ENCODE peak calls at places on chromosome 14, in five cellular contexts. One of them, this sample, is unnamed.
A peak's percentile ranks its signal among the peaks of the same experiment; 100 is the strongest.

GRCh38 chr14:97791906-97792305 is 994.7 kb downstream of the VRK1 start:
- DNase-seq in transverse colon: no peak
- DNase-seq in astrocyte: no peak
- DNase-seq in mammary epithelial cell: no peak
- DNase-seq in BE2C: no peak
- DNase-seq in this sample: no peak

GRCh38 chr14:30191639-30192279 is 264.1 kb upstream of the PRKD1 start:
- DNase-seq in transverse colon: no peak
- DNase-seq in BE2C: no peak
- DNase-seq in mammary epithelial cell: no peak
- DNase-seq in astrocyte: no peak
- DNase-seq in this sample: no peak

GRCh38 chr14:100871234-100872186 is 32.0 kb downstream of the RTL1 start:
- DNase-seq in mammary epithelial cell: peak; percentile 11
- DNase-seq in transverse colon: no peak
- DNase-seq in BE2C: peak; percentile 19
- DNase-seq in astrocyte: peak; percentile 35
- DNase-seq in this sample: no peak

GRCh38 chr14:31968107-31968810 is 108.8 kb upstream of the ARHGAP5 start:
- DNase-seq in mammary epithelial cell: peak; percentile 88
- DNase-seq in astrocyte: peak; percentile 74
- DNase-seq in BE2C: no peak
- DNase-seq in transverse colon: no peak
- DNase-seq in this sample: no peak

GRCh38 chr14:101197595-101198397 is 294.3 kb upstream of the RTL1 start:
- DNase-seq in astrocyte: no peak
- DNase-seq in mammary epithelial cell: no peak
- DNase-seq in transverse colon: no peak
- DNase-seq in BE2C: no peak
- DNase-seq in this sample: peak; percentile 24

GRCh38 chr14:92516966-92517350 is 3.4 kb downstream of the RIN3 start:
- DNase-seq in transverse colon: no peak
- DNase-seq in BE2C: no peak
- DNase-seq in astrocyte: no peak
- DNase-seq in mammary epithelial cell: no peak
- DNase-seq in this sample: no peak

GRCh38 chr14:30005114-30005698 is 77.6 kb upstream of the PRKD1 start:
- DNase-seq in mammary epithelial cell: peak; percentile 21
- DNase-seq in BE2C: no peak
- DNase-seq in astrocyte: peak; percentile 51
- DNase-seq in transverse colon: no peak
- DNase-seq in this sample: no peak

GRCh38 chr14:64773046-64773445 is 68.8 kb downstream of the PLEKHG3 start:
- DNase-seq in BE2C: no peak
- DNase-seq in transverse colon: no peak
- DNase-seq in mammary epithelial cell: no peak
- DNase-seq in astrocyte: no peak
- DNase-seq in this sample: no peak

GRCh38 chr14:23665302-23666016 is 29.3 kb downstream of the DHRS2 start:
- DNase-seq in BE2C: no peak
- DNase-seq in transverse colon: no peak
- DNase-seq in mammary epithelial cell: no peak
- DNase-seq in astrocyte: no peak
- DNase-seq in this sample: no peak

GRCh38 chr14:50055461-50056228 is 60.7 kb downstream of the VCPKMT start:
- DNase-seq in mammary epithelial cell: no peak
- DNase-seq in transverse colon: no peak
- DNase-seq in astrocyte: no peak
- DNase-seq in BE2C: no peak
- DNase-seq in this sample: no peak

GRCh38 chr14:81205639-81206038 is 15.1 kb downstream of the GTF2A1 start:
- DNase-seq in BE2C: no peak
- DNase-seq in transverse colon: no peak
- DNase-seq in astrocyte: no peak
- DNase-seq in mammary epithelial cell: no peak
- DNase-seq in this sample: no peak

GRCh38 chr14:59454131-59454530 is 11.0 kb downstream of the GPR135 start:
- DNase-seq in transverse colon: no peak
- DNase-seq in BE2C: no peak
- DNase-seq in mammary epithelial cell: peak; percentile 85
- DNase-seq in astrocyte: peak; percentile 98
- DNase-seq in this sample: no peak

GRCh38 chr14:52473557-52473956 is 78.7 kb downstream of the TXNDC16 start:
- DNase-seq in mammary epithelial cell: peak; percentile 31
- DNase-seq in transverse colon: no peak
- DNase-seq in astrocyte: peak; percentile 17
- DNase-seq in BE2C: no peak
- DNase-seq in this sample: no peak

GRCh38 chr14:24179961-24180726 is 8.3 kb downstream of the REC8 start:
- DNase-seq in transverse colon: no peak
- DNase-seq in mammary epithelial cell: peak; percentile 51
- DNase-seq in astrocyte: peak; percentile 88
- DNase-seq in BE2C: no peak
- DNase-seq in this sample: no peak

GRCh38 chr14:96461950-96462798 is 40.0 kb upstream of the PAPOLA start:
- DNase-seq in astrocyte: no peak
- DNase-seq in transverse colon: peak; percentile 37
- DNase-seq in BE2C: no peak
- DNase-seq in mammary epithelial cell: no peak
- DNase-seq in this sample: peak; percentile 79

GRCh38 chr14:58133739-58134138 is 18.3 kb downstream of the ARMH4 start:
- DNase-seq in BE2C: no peak
- DNase-seq in astrocyte: peak; percentile 83
- DNase-seq in transverse colon: no peak
- DNase-seq in mammary epithelial cell: peak; percentile 67
- DNase-seq in this sample: no peak

GRCh38 chr14:31025335-31026075 is at the start of gene AP4S1:
- DNase-seq in astrocyte: no peak
- DNase-seq in transverse colon: peak; percentile 55
- DNase-seq in mammary epithelial cell: peak; percentile 20
- DNase-seq in BE2C: peak; percentile 63
- DNase-seq in this sample: peak; percentile 85

GRCh38 chr14:44149597-44149996 is 357.5 kb downstream of the FSCB start:
- DNase-seq in astrocyte: no peak
- DNase-seq in mammary epithelial cell: peak; percentile 28
- DNase-seq in transverse colon: no peak
- DNase-seq in BE2C: peak; percentile 8
- DNase-seq in this sample: peak; percentile 92

GRCh38 chr14:57382283-57382682 is 8.1 kb upstream of the NAA30 start:
- DNase-seq in astrocyte: peak; percentile 80
- DNase-seq in transverse colon: no peak
- DNase-seq in BE2C: no peak
- DNase-seq in mammary epithelial cell: peak; percentile 81
- DNase-seq in this sample: no peak

GRCh38 chr14:74973003-74973614 is 17.7 kb upstream of the PGF start:
- DNase-seq in mammary epithelial cell: no peak
- DNase-seq in astrocyte: peak; percentile 35
- DNase-seq in BE2C: no peak
- DNase-seq in transverse colon: peak; percentile 28
- DNase-seq in this sample: peak; percentile 66

GRCh38 chr14:30656190-30656632 is 34.1 kb downstream of the SCFD1 start:
- DNase-seq in astrocyte: peak; percentile 7
- DNase-seq in transverse colon: peak; percentile 25
- DNase-seq in BE2C: peak; percentile 36
- DNase-seq in mammary epithelial cell: peak; percentile 8
- DNase-seq in this sample: peak; percentile 71

GRCh38 chr14:89750909-89751502 is 203.5 kb downstream of the EFCAB11 start:
- DNase-seq in BE2C: no peak
- DNase-seq in astrocyte: no peak
- DNase-seq in mammary epithelial cell: no peak
- DNase-seq in transverse colon: no peak
- DNase-seq in this sample: no peak

GRCh38 chr14:102351023-102351422 is 11.7 kb downstream of the CINP start:
- DNase-seq in astrocyte: no peak
- DNase-seq in mammary epithelial cell: no peak
- DNase-seq in transverse colon: no peak
- DNase-seq in BE2C: no peak
- DNase-seq in this sample: no peak

GRCh38 chr14:102348376-102348775 is 14.3 kb downstream of the CINP start:
- DNase-seq in mammary epithelial cell: no peak
- DNase-seq in BE2C: no peak
- DNase-seq in transverse colon: no peak
- DNase-seq in astrocyte: no peak
- DNase-seq in this sample: no peak

GRCh38 chr14:102352213-102352612 is 10.5 kb downstream of the CINP start:
- DNase-seq in astrocyte: no peak
- DNase-seq in BE2C: no peak
- DNase-seq in transverse colon: no peak
- DNase-seq in mammary epithelial cell: no peak
- DNase-seq in this sample: no peak

GRCh38 chr14:102356280-102356679 is 6.4 kb downstream of the CINP start:
- DNase-seq in transverse colon: no peak
- DNase-seq in astrocyte: no peak
- DNase-seq in BE2C: no peak
- DNase-seq in mammary epithelial cell: no peak
- DNase-seq in this sample: no peak

DNA sequence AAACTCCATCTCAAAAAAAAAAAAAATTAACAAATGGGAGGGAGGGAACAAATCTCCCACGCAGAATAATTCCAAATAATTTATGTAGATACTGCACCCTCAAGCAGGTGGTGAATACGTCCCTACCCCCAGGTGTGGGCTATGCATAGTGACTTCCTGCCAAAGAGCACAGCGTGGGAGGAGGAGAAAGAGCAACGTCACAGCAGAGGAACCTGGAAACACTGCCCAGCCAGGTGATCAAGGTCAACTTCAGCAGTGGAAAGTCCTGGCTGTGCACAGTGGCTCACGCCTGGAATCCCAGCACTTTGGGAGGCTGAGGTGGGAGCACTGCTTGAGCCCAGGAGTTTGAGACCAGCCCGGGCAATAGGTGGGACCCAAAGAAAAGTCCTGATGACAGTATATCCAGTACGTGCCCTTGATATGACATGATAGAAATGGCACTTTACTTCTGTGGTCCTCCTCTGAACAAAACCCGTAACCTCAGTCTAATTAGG is 9.5 kb downstream of the CINP start:
- DNase-seq in astrocyte: no peak
- DNase-seq in mammary epithelial cell: no peak
- DNase-seq in transverse colon: no peak
- DNase-seq in BE2C: no peak
- DNase-seq in this sample: no peak
- H3K36me3 ChIP-seq in astrocyte: peaks cover 25% of the 10 kb centered on the region
- H3K36me3 ChIP-seq in mammary epithelial cell: peaks cover 14% of the 10 kb centered on the region
- H3K36me3 ChIP-seq in transverse colon: peaks cover 53% of the 10 kb centered on the region
- H3K36me3 ChIP-seq in BE2C: peaks cover 52% of the 10 kb centered on the region
- H3K36me3 ChIP-seq in this sample: peaks cover 60% of the 10 kb centered on the region

GRCh38 chr14:54759982-54760585 is 142.5 kb downstream of the GCH1 start:
- DNase-seq in transverse colon: no peak
- DNase-seq in BE2C: no peak
- DNase-seq in mammary epithelial cell: no peak
- DNase-seq in astrocyte: no peak
- DNase-seq in this sample: no peak
- H3K36me3 ChIP-seq in transverse colon: no peaks in the 10 kb centered on the region
- H3K36me3 ChIP-seq in BE2C: no peaks in the 10 kb centered on the region
- H3K36me3 ChIP-seq in mammary epithelial cell: peaks cover 8% of the 10 kb centered on the region
- H3K36me3 ChIP-seq in astrocyte: peaks cover 22% of the 10 kb centered on the region
- H3K36me3 ChIP-seq in this sample: no peaks in the 10 kb centered on the region

GRCh38 chr14:68792022-68792829 is 641 bp downstream of the ZFP36L1 start:
- DNase-seq in transverse colon: no peak
- DNase-seq in mammary epithelial cell: peak; percentile 30
- DNase-seq in astrocyte: no peak
- DNase-seq in BE2C: no peak
- DNase-seq in this sample: peak; percentile 67
- H3K36me3 ChIP-seq in transverse colon: peaks cover 25% of the 10 kb centered on the region
- H3K36me3 ChIP-seq in mammary epithelial cell: peaks cover 25% of the 10 kb centered on the region
- H3K36me3 ChIP-seq in astrocyte: peaks cover 12% of the 10 kb centered on the region
- H3K36me3 ChIP-seq in BE2C: no peaks in the 10 kb centered on the region
- H3K36me3 ChIP-seq in this sample: peaks cover 29% of the 10 kb centered on the region

GRCh38 chr14:94077111-94077821 is 3.7 kb downstream of the DDX24 start:
- DNase-seq in mammary epithelial cell: no peak
- DNase-seq in transverse colon: no peak
- DNase-seq in BE2C: no peak
- DNase-seq in astrocyte: no peak
- DNase-seq in this sample: no peak

GRCh38 chr14:94079891-94080605 is 954 bp downstream of the DDX24 start:
- DNase-seq in mammary epithelial cell: no peak
- DNase-seq in transverse colon: no peak
- DNase-seq in astrocyte: peak; percentile 44
- DNase-seq in BE2C: no peak
- DNase-seq in this sample: no peak

GRCh38 chr14:94080606-94081385 is at the start of the genes DDX24 and IFI27L1:
- DNase-seq in mammary epithelial cell: peak; percentile 95
- DNase-seq in astrocyte: peak; percentile 85
- DNase-seq in BE2C: peak; percentile 96
- DNase-seq in transverse colon: peak; percentile 98
- DNase-seq in this sample: peak; percentile 98

GRCh38 chr14:94075008-94075407 is 6.0 kb downstream of the DDX24 start:
- DNase-seq in mammary epithelial cell: no peak
- DNase-seq in transverse colon: no peak
- DNase-seq in astrocyte: no peak
- DNase-seq in BE2C: no peak
- DNase-seq in this sample: no peak

DNA sequence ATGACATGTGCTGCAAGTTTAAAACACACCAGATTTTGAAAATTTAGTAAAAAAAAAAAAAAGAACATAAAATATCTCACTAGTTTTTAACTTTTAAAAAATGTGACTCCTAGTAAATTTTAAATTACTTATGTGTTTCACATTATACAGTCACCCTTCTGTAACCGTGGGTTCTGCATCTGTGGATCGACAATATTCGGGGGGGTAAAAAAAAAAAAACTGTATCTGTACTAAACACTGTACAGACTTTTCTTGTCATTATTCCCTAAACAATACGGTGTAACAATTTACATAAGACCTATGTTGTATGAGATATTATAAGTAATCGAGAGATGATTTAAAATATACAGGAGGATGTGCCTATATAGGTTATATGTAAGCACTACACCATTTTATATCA is 3.2 kb downstream of the DDX24 start:
- DNase-seq in BE2C: no peak
- DNase-seq in mammary epithelial cell: no peak
- DNase-seq in transverse colon: no peak
- DNase-seq in astrocyte: no peak
- DNase-seq in this sample: no peak
- H3K36me3 ChIP-seq in BE2C: peaks cover 36% of the 10 kb centered on the region
- H3K36me3 ChIP-seq in mammary epithelial cell: peaks cover 10% of the 10 kb centered on the region
- H3K36me3 ChIP-seq in transverse colon: peaks cover 10% of the 10 kb centered on the region
- H3K36me3 ChIP-seq in astrocyte: peaks cover 11% of the 10 kb centered on the region
- H3K36me3 ChIP-seq in this sample: peaks cover 36% of the 10 kb centered on the region

GRCh38 chr14:103485504-103485903 is 37.1 kb downstream of the CKB start:
- DNase-seq in transverse colon: no peak
- DNase-seq in mammary epithelial cell: no peak
- DNase-seq in astrocyte: no peak
- DNase-seq in BE2C: no peak
- DNase-seq in this sample: no peak
- H3K36me3 ChIP-seq in transverse colon: peaks cover 21% of the 10 kb centered on the region
- H3K36me3 ChIP-seq in mammary epithelial cell: peaks cover 31% of the 10 kb centered on the region
- H3K36me3 ChIP-seq in astrocyte: peaks cover 20% of the 10 kb centered on the region
- H3K36me3 ChIP-seq in BE2C: peaks cover 56% of the 10 kb centered on the region
- H3K36me3 ChIP-seq in this sample: peaks cover 68% of the 10 kb centered on the region

GRCh38 chr14:22296722-22297121 is 292.3 kb downstream of the DAD1 start:
- DNase-seq in transverse colon: no peak
- DNase-seq in astrocyte: peak; percentile 88
- DNase-seq in BE2C: no peak
- DNase-seq in mammary epithelial cell: peak; percentile 56
- DNase-seq in this sample: no peak
- H3K36me3 ChIP-seq in transverse colon: no peaks in the 10 kb centered on the region
- H3K36me3 ChIP-seq in astrocyte: no peaks in the 10 kb centered on the region
- H3K36me3 ChIP-seq in BE2C: no peaks in the 10 kb centered on the region
- H3K36me3 ChIP-seq in mammary epithelial cell: no peaks in the 10 kb centered on the region
- H3K36me3 ChIP-seq in this sample: no peaks in the 10 kb centered on the region

This sample was measured in endodermal cell.